ENCODE peak calls at places on chromosome 15, in six cellular contexts. F is glomerular endothelial cell; P is GM23248; O is uterus; K is activated CD4-positive, alpha-beta T cell treated with anti-CD3 and anti-CD28 coated beads, Interleukin-2, amount 50 U/mL, for 1 hour; Q is NAMALWA. C is an unnamed sample.
A peak's percentile ranks its signal among the peaks of the same experiment; 100 is the strongest.

GRCh38 chr15:66004618-66005262 is 135.4 kb downstream of the RAB11A start:
- DNase-seq in F (no peak), P (peak; percentile 54), O (no peak), K (no peak), Q (peak; percentile 49), C (no peak)

GRCh38 chr15:56016281-56016680 is 22.9 kb upstream of the NEDD4 start:
- DNase-seq in F (no peak), P (no peak), O (no peak), K (no peak), Q (no peak), C (no peak)

GRCh38 chr15:96345560-96346389 is 15.3 kb downstream of the NR2F2 start:
- DNase-seq in F (no peak), P (peak; percentile 88), O (peak; percentile 83), K (no peak), Q (peak; percentile 43), C (peak; percentile 95)

GRCh38 chr15:89888214-89888804 is 5.5 kb downstream of the AP3S2 start:
- DNase-seq in F (no peak), P (peak; percentile 84), O (no peak), K (no peak), Q (peak; percentile 46), C (no peak)

GRCh38 chr15:28955686-28956421 is 70.1 kb downstream of the APBA2 start:
- DNase-seq in F (no peak), P (no peak), O (no peak), K (no peak), Q (no peak), C (no peak)

GRCh38 chr15:55279746-55280351 is 9.8 kb downstream of the RAB27A start:
- DNase-seq in F (peak; percentile 82), P (peak; percentile 96), O (no peak), K (peak; percentile 44), Q (no peak), C (no peak)

GRCh38 chr15:23690450-23690852 is 3.3 kb upstream of the NDN start:
- DNase-seq in F (no peak), P (peak; percentile 25), O (peak; percentile 87), K (no peak), Q (no peak), C (peak; percentile 83)

GRCh38 chr15:31359722-31360111 is 33.1 kb downstream of the KLF13 start:
- DNase-seq in F (no peak), P (no peak), O (no peak), K (no peak), Q (no peak), C (peak; percentile 48)

GRCh38 chr15:79849789-79850188 is 47.0 kb downstream of the MTHFS start:
- DNase-seq in F (no peak), P (peak; percentile 77), O (no peak), K (no peak), Q (peak; percentile 57), C (no peak)

GRCh38 chr15:69288531-69289311 is 10.0 kb upstream of the PAQR5 start:
- DNase-seq in F (no peak), P (no peak), O (no peak), K (no peak), Q (no peak), C (no peak)

GRCh38 chr15:70303981-70304380 is 206.3 kb upstream of the TLE3 start:
- DNase-seq in F (no peak), P (no peak), O (no peak), K (no peak), Q (no peak), C (no peak)

GRCh38 chr15:41989573-41990242 is 17.4 kb upstream of the EHD4 start:
- DNase-seq in F (no peak), P (peak; percentile 79), O (peak; percentile 82), K (peak; percentile 83), Q (peak; percentile 80), C (peak; percentile 93)

GRCh38 chr15:90142216-90143175 is 40.2 kb upstream of the IDH2 start:
- DNase-seq in F (no peak), P (no peak), O (no peak), K (peak; percentile 54), Q (no peak), C (no peak)

GRCh38 chr15:78691873-78692421 is 50.9 kb upstream of the CHRNB4 start:
- DNase-seq in F (no peak), P (no peak), O (no peak), K (no peak), Q (no peak), C (no peak)

GRCh38 chr15:101258238-101259144 is 6.6 kb upstream of the CHSY1 start:
- DNase-seq in F (peak; percentile 68), P (peak; percentile 86), O (peak; percentile 61), K (peak; percentile 53), Q (peak; percentile 75), C (peak; percentile 69)

GRCh38 chr15:56744701-56745683 is 11.7 kb upstream of the ZNF280D start:
- DNase-seq in F (no peak), P (no peak), O (no peak), K (no peak), Q (no peak), C (no peak)

GRCh38 chr15:29668120-29668602 is 154.1 kb downstream of the TJP1 start:
- DNase-seq in F (peak; percentile 85), P (peak; percentile 90), O (peak; percentile 25), K (no peak), Q (peak; percentile 69), C (peak; percentile 62)

GRCh38 chr15:80996247-80996646 is 4.5 kb upstream of the TLNRD1 start:
- DNase-seq in F (no peak), P (no peak), O (no peak), K (no peak), Q (peak; percentile 49), C (no peak)

GRCh38 chr15:71708741-71709140 is 101.6 kb upstream of the NR2E3 start:
- DNase-seq in F (no peak), P (peak; percentile 36), O (peak; percentile 62), K (no peak), Q (no peak), C (peak; percentile 68)

GRCh38 chr15:81498314-81498713 is 124.3 kb upstream of the TMC3 start:
- DNase-seq in F (no peak), P (no peak), O (no peak), K (no peak), Q (no peak), C (no peak)

GRCh38 chr15:65054333-65055200 is 9.4 kb downstream of the SLC51B start:
- DNase-seq in F (no peak), P (peak; percentile 82), O (peak; percentile 81), K (peak; percentile 55), Q (peak; percentile 79), C (peak; percentile 90)

GRCh38 chr15:77870195-77871065 is 207.1 kb downstream of the TBC1D2B start:
- DNase-seq in F (peak; percentile 14), P (peak; percentile 71), O (peak; percentile 56), K (peak; percentile 31), Q (peak; percentile 81), C (peak; percentile 54)

GRCh38 chr15:36491912-36492311 is 87.5 kb upstream of the CDIN1 start:
- DNase-seq in F (no peak), P (no peak), O (no peak), K (no peak), Q (no peak), C (no peak)

GRCh38 chr15:65558336-65558735 is 28.1 kb downstream of the HACD3 start:
- DNase-seq in F (no peak), P (peak; percentile 64), O (no peak), K (no peak), Q (no peak), C (no peak)

GRCh38 chr15:56821721-56822425 is 88.6 kb upstream of the ZNF280D start:
- DNase-seq in F (peak; percentile 57), P (peak; percentile 74), O (peak; percentile 60), K (peak; percentile 43), Q (peak; percentile 59), C (peak; percentile 63)

GRCh38 chr15:39125904-39126303 is 455.0 kb upstream of the THBS1 start:
- DNase-seq in F (no peak), P (peak; percentile 57), O (no peak), K (peak; percentile 1), Q (peak; percentile 70), C (no peak)

GRCh38 chr15:40266828-40267304 is 16.0 kb downstream of the ANKRD63 start:
- DNase-seq in F (peak; percentile 51), P (peak; percentile 93), O (peak; percentile 52), K (no peak), Q (no peak), C (no peak)

GRCh38 chr15:62848631-62849050 is 193.9 kb upstream of the TPM1 start:
- DNase-seq in F (peak; percentile 75), P (peak; percentile 55), O (no peak), K (no peak), Q (no peak), C (no peak)

GRCh38 chr15:72998226-72998625 is 54.0 kb upstream of the NEO1 start:
- DNase-seq in F (no peak), P (peak; percentile 38), O (no peak), K (no peak), Q (no peak), C (no peak)

GRCh38 chr15:59687831-59688230 is 1.3 kb downstream of the BNIP2 start:
- DNase-seq in F (peak; percentile 48), P (peak; percentile 77), O (no peak), K (no peak), Q (peak; percentile 80), C (no peak)

GRCh38 chr15:93046120-93046519 is 42.9 kb downstream of the RGMA start:
- DNase-seq in F (no peak), P (no peak), O (no peak), K (no peak), Q (no peak), C (no peak)

C was measured in right cardiac atrium.